ENCODE peak calls at places on chromosomes 7 and 10, in five cellular contexts. One of them, this sample, is unnamed.
A peak's percentile ranks its signal among the peaks of the same experiment; 100 is the strongest.

GRCh38 chr7:151046603-151047573 is 1.4 kb upstream of the ASIC3 start:
- DNase-seq in left colon: no peak
- DNase-seq in T-helper 9 cell: no peak
- DNase-seq in BJ: no peak
- DNase-seq in foreskin fibroblast: peak; percentile 52
- DNase-seq in this sample: peak; percentile 47

GRCh38 chr10:131852823-131853609 is 47.8 kb upstream of the PPP2R2D start:
- DNase-seq in left colon: no peak
- DNase-seq in BJ: no peak
- DNase-seq in foreskin fibroblast: no peak
- DNase-seq in T-helper 9 cell: no peak
- DNase-seq in this sample: no peak

GRCh38 chr7:78212476-78213060 is 414.0 kb downstream of the PHTF2 start:
- DNase-seq in left colon: no peak
- DNase-seq in BJ: no peak
- DNase-seq in T-helper 9 cell: no peak
- DNase-seq in foreskin fibroblast: no peak
- DNase-seq in this sample: no peak

GRCh38 chr10:46787321-46787615 is 124.0 kb upstream of the PTPN20 start:
- DNase-seq in foreskin fibroblast: peak; percentile 61
- DNase-seq in BJ: no peak
- DNase-seq in left colon: peak; percentile 26
- DNase-seq in T-helper 9 cell: no peak
- DNase-seq in this sample: peak; percentile 77

GRCh38 chr7:154757756-154758155 is 245.2 kb downstream of the PAXIP1 start:
- DNase-seq in foreskin fibroblast: no peak
- DNase-seq in T-helper 9 cell: no peak
- DNase-seq in left colon: no peak
- DNase-seq in BJ: no peak
- DNase-seq in this sample: no peak

GRCh38 chr7:134468054-134468453 is 9.2 kb upstream of the AKR1B1 start:
- DNase-seq in T-helper 9 cell: no peak
- DNase-seq in BJ: no peak
- DNase-seq in left colon: no peak
- DNase-seq in foreskin fibroblast: no peak
- DNase-seq in this sample: no peak

GRCh38 chr10:3445688-3446087 is 273.1 kb upstream of the PITRM1 start:
- DNase-seq in foreskin fibroblast: no peak
- DNase-seq in left colon: no peak
- DNase-seq in BJ: no peak
- DNase-seq in T-helper 9 cell: no peak
- DNase-seq in this sample: no peak

GRCh38 chr7:104241581-104241980 is 33.8 kb upstream of the ORC5 start:
- DNase-seq in left colon: no peak
- DNase-seq in BJ: no peak
- DNase-seq in foreskin fibroblast: no peak
- DNase-seq in T-helper 9 cell: no peak
- DNase-seq in this sample: peak; percentile 6

GRCh38 chr7:70856889-70857511 is 274.9 kb upstream of the GALNT17 start:
- DNase-seq in foreskin fibroblast: peak; percentile 14
- DNase-seq in T-helper 9 cell: peak; percentile 56
- DNase-seq in BJ: no peak
- DNase-seq in left colon: peak; percentile 73
- DNase-seq in this sample: peak; percentile 10

GRCh38 chr10:78634389-78634815 is 434.4 kb upstream of the ZMIZ1 start:
- DNase-seq in BJ: no peak
- DNase-seq in T-helper 9 cell: no peak
- DNase-seq in foreskin fibroblast: no peak
- DNase-seq in left colon: no peak
- DNase-seq in this sample: no peak

GRCh38 chr7:159067870-159068787 is 76.5 kb downstream of the VIPR2 start:
- DNase-seq in foreskin fibroblast: no peak
- DNase-seq in BJ: no peak
- DNase-seq in T-helper 9 cell: no peak
- DNase-seq in left colon: peak; percentile 28
- DNase-seq in this sample: no peak

GRCh38 chr7:94452257-94452656 is 57.4 kb upstream of the CASD1 start:
- DNase-seq in foreskin fibroblast: no peak
- DNase-seq in left colon: no peak
- DNase-seq in T-helper 9 cell: no peak
- DNase-seq in BJ: no peak
- DNase-seq in this sample: no peak

GRCh38 chr7:11592699-11593098 is 239.3 kb downstream of the THSD7A start:
- DNase-seq in T-helper 9 cell: no peak
- DNase-seq in BJ: no peak
- DNase-seq in left colon: no peak
- DNase-seq in foreskin fibroblast: no peak
- DNase-seq in this sample: no peak

GRCh38 chr10:692682-693351 is 3.3 kb upstream of the DIP2C start:
- DNase-seq in foreskin fibroblast: no peak
- DNase-seq in T-helper 9 cell: no peak
- DNase-seq in left colon: no peak
- DNase-seq in BJ: no peak
- DNase-seq in this sample: no peak

GRCh38 chr7:4931932-4932331 is 27.1 kb downstream of the MMD2 start:
- DNase-seq in BJ: no peak
- DNase-seq in T-helper 9 cell: no peak
- DNase-seq in left colon: peak; percentile 18
- DNase-seq in foreskin fibroblast: no peak
- DNase-seq in this sample: no peak

GRCh38 chr10:117946525-117947070 is 100.1 kb downstream of the RAB11FIP2 start:
- DNase-seq in left colon: no peak
- DNase-seq in T-helper 9 cell: no peak
- DNase-seq in BJ: peak; percentile 23
- DNase-seq in foreskin fibroblast: peak; percentile 53
- DNase-seq in this sample: no peak

GRCh38 chr7:1679966-1680730 is 10.1 kb downstream of the ELFN1 start:
- DNase-seq in left colon: no peak
- DNase-seq in foreskin fibroblast: no peak
- DNase-seq in T-helper 9 cell: no peak
- DNase-seq in BJ: no peak
- DNase-seq in this sample: no peak

GRCh38 chr10:26544932-26545331 is 106.8 kb downstream of the APBB1IP start:
- DNase-seq in BJ: no peak
- DNase-seq in left colon: no peak
- DNase-seq in foreskin fibroblast: no peak
- DNase-seq in T-helper 9 cell: no peak
- DNase-seq in this sample: no peak

GRCh38 chr10:72353963-72354355 is 760 bp downstream of the DNAJB12 start:
- DNase-seq in BJ: no peak
- DNase-seq in left colon: no peak
- DNase-seq in T-helper 9 cell: no peak
- DNase-seq in foreskin fibroblast: no peak
- DNase-seq in this sample: peak; percentile 21

This sample was measured in fibroblast of gingiva.